ENCODE peak calls at places on chromosomes 6 and 20, in nine cellular contexts. F, U, K, L, Q, M, O, R and W are unnamed samples.

GRCh38 chr6:33828764-33829731 is 25.2 kb upstream of the MLN start:
- DNase-seq in O (no peak), M (no peak), R (no peak), K (no peak), L (no peak), U (no peak), F (no peak), Q (no peak), W (no peak)

GRCh38 chr20:4063631-4064030 is 48.3 kb upstream of the RNF24 start:
- DNase-seq in K (peak; percentile 74), M (no peak), R (no peak), O (no peak), Q (no peak), L (no peak), F (no peak), U (no peak), W (no peak)

GRCh38 chr6:162770955-162771354 is 43.2 kb downstream of the PACRG start:
- DNase-seq in M (no peak), U (no peak), R (no peak), L (no peak), K (no peak), O (no peak), Q (no peak), F (no peak), W (no peak)

GRCh38 chr6:137214931-137215330 is 4.3 kb downstream of the IFNGR1 start:
- DNase-seq in U (no peak), F (no peak), R (no peak), K (no peak), Q (no peak), O (no peak), L (no peak), M (no peak), W (no peak)

GRCh38 chr20:42873259-42873658 is 316.4 kb downstream of the PTPRT start:
- DNase-seq in M (no peak), U (no peak), Q (no peak), F (no peak), O (no peak), K (no peak), R (no peak), L (no peak), W (no peak)

GRCh38 chr6:15894973-15895858 is 232.4 kb upstream of the DTNBP1 start:
- DNase-seq in F (no peak), U (no peak), O (peak; percentile 35), K (no peak), L (no peak), M (no peak), R (no peak), Q (no peak), W (no peak)

GRCh38 chr6:149450679-149451360 is 34.0 kb downstream of the ZC3H12D start:
- DNase-seq in M (no peak), L (peak; percentile 48), K (no peak), F (peak; percentile 53), R (no peak), O (no peak), U (no peak), Q (no peak), W (peak; percentile 17)

GRCh38 chr20:45963059-45964011 is 8.7 kb downstream of the ZNF335 start:
- DNase-seq in F (peak; percentile 67), M (no peak), Q (peak; percentile 82), O (peak; percentile 33), R (peak; percentile 51), L (peak; percentile 71), K (no peak), U (no peak), W (peak; percentile 58)

GRCh38 chr6:161743526-161744196 is 469.8 kb upstream of the AGPAT4 start:
- DNase-seq in F (no peak), R (no peak), Q (no peak), K (no peak), M (no peak), O (no peak), L (no peak), U (no peak), W (no peak)

GRCh38 chr6:36949636-36950035 is 4.9 kb upstream of the PI16 start:
- DNase-seq in Q (no peak), M (no peak), K (peak; percentile 66), R (peak; percentile 33), F (no peak), U (no peak), O (no peak), L (no peak), W (no peak)
- H3K4me3 ChIP-seq in Q (no peak overlapping the region), M (no peak overlapping the region), K (no peak overlapping the region), R (no peak overlapping the region), F (no peak overlapping the region), U (no peak overlapping the region), O (no peak overlapping the region), L (no peak overlapping the region), W (no peak overlapping the region)

GRCh38 chr6:31770860-31771259 is 6.3 kb downstream of the VWA7 start:
- DNase-seq in U (no peak), M (no peak), L (no peak), F (no peak), K (no peak), Q (no peak), O (no peak), R (no peak), W (no peak)

GRCh38 chr6:31771992-31772358 is 5.2 kb downstream of the VWA7 start:
- DNase-seq in K (peak; percentile 49), F (no peak), L (no peak), O (no peak), R (peak; percentile 40), U (no peak), M (no peak), Q (no peak), W (no peak)

GRCh38 chr6:31768717-31769257 is 6.3 kb downstream of the SAPCD1 start:
- DNase-seq in R (no peak), K (no peak), M (no peak), U (no peak), O (no peak), Q (no peak), F (no peak), L (no peak), W (no peak)

GRCh38 chr6:31767096-31767645 is 4.7 kb downstream of the SAPCD1 start:
- DNase-seq in F (no peak), M (no peak), K (no peak), L (no peak), R (no peak), O (no peak), Q (no peak), U (no peak), W (no peak)

DNA sequence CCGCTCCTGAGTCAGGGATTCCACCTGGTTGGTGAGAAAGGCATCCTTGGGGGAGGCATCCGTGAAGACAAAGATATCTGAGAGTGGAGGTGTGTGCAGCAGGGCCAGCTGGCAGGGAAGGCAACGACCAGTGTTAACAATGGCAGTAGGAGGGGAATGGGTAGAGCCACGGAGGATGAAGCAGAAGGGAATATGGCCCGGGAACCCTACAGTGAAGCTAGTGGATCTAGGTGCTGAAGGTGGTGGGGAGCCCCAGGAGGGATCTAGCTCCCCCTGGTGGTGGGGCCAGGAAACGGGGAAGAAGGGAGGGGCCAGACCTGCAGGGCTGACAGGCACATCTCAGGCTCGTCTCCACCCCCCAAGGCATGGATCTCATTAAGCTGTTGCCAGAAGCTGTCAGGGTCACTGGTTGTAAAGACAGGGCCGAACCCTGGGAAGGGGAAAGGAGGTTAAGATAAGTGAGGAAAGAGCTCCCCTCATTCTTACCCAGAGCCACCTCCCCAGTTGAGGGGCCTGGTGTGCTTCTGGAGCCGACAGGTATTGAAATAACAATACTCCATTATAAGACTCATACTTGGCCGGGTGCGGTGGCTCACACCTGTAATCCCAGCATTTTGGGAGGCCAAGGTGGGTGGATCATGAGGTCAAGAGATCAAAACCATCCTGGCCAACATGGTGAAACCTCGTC is 7.3 kb downstream of the VWA7 start:
- DNase-seq in Q (peak; percentile 71), F (peak; percentile 55), R (peak; percentile 39), M (peak; percentile 83), K (no peak), U (peak; percentile 42), L (peak; percentile 76), O (peak; percentile 100), W (peak; percentile 83)
- H3K4me2 ChIP-seq in Q (peak overlapping the region; percentile 22), F (no peak overlapping the region), R (no peak overlapping the region), M (no peak overlapping the region), K (no peak overlapping the region), U (peak overlapping the region; percentile 14), L (no peak overlapping the region), O (peak overlapping the region; percentile 68), W (no peak overlapping the region)

GRCh38 chr6:7904654-7905319 is 5.8 kb downstream of the TXNDC5 start:
- DNase-seq in L (no peak), Q (no peak), F (no peak), O (no peak), U (no peak), R (no peak), K (no peak), M (no peak), W (no peak)
- H3K36me3 ChIP-seq in L (peaks cover 4% of the 10 kb centered on the region), Q (peaks cover 48% of the 10 kb centered on the region), F (no peaks in the 10 kb centered on the region), O (peaks cover 82% of the 10 kb centered on the region), U (peaks cover 31% of the 10 kb centered on the region), R (peaks cover 15% of the 10 kb centered on the region), K (peaks cover 47% of the 10 kb centered on the region), M (peaks cover 66% of the 10 kb centered on the region), W (no peaks in the 10 kb centered on the region)

DNA sequence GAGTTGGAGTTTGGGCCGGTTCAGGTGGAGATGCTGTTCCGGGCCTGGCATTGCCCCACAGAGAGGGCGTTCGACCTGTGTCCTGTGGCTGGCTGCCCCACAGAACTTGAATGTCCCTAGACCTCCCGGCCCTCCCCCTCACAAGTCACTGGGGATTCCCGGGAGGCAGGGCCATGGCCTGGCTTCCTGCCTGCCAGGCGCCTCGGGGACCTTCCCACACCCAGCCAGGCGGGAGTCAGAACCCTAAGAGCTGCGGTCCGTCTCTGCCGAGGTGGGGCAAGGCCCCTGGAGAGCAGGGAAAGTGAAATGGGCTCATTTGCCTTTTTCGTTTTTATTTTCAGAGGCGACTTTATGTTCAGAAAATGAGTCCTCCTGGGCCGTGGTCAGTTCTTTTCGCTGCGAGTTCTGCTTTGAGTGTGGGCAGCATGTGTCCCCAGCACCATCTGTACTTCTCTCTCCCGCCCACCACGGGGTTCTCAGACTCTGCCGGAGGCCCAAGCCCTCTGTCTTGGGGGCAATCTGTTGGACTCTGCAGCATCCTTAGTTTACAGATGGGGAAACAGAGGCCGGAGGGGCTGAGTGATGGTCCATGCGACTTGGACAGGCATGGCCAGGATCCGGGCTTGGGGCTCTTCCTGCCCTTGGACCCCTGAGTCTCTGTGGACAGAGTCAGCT is 8.5 kb downstream of the RBM38 start:
- DNase-seq in K (no peak), U (no peak), O (no peak), L (no peak), R (no peak), Q (no peak), M (no peak), F (no peak), W (no peak)
- H3K4me3 ChIP-seq in K (no peak overlapping the region), U (no peak overlapping the region), O (no peak overlapping the region), L (no peak overlapping the region), R (no peak overlapping the region), Q (no peak overlapping the region), M (no peak overlapping the region), F (no peak overlapping the region), W (no peak overlapping the region)